ENCODE peak calls at places on chromosomes 7 and 10, in four cellular contexts. O is non-pigmented ciliary epithelial cell, Y is HEK293T, V is lower leg skin. B is an unnamed sample.

GRCh38 chr7:41685684-41686083 is 17.2 kb downstream of the INHBA start:
- DNase-seq in Y (no peak), V (no peak), O (peak), B (no peak)

GRCh38 chr10:80104066-80104926 is 25.8 kb downstream of the TMEM254 start:
- DNase-seq in Y (no peak), V (no peak), O (peak), B (no peak)

GRCh38 chr7:522071-522937 is 2.7 kb upstream of the PDGFA start:
- DNase-seq in Y (peak), O (no peak), V (no peak), B (peak)

GRCh38 chr10:122461367-122461728 is at the start of gene HTRA1:
- DNase-seq in V (no peak), Y (peak), O (no peak), B (peak)

GRCh38 chr7:34727464-34727995 is 69.5 kb downstream of the NPSR1 start:
- DNase-seq in Y (no peak), V (no peak), O (no peak), B (no peak)

GRCh38 chr10:70158113-70158512 is 11.6 kb upstream of the TYSND1 start:
- DNase-seq in O (no peak), Y (no peak), V (no peak), B (no peak)

GRCh38 chr10:96585726-96586418 is 940 bp downstream of the TM9SF3 start:
- DNase-seq in O (no peak), V (peak), Y (peak), B (no peak)

GRCh38 chr7:23247602-23248335 is 1.2 kb downstream of the GPNMB start:
- DNase-seq in V (no peak), Y (no peak), O (no peak), B (peak)

GRCh38 chr10:114709966-114710365 is 51.9 kb upstream of the ABLIM1 start:
- DNase-seq in V (no peak), O (no peak), Y (no peak), B (no peak)

GRCh38 chr7:4406288-4407058 is 275.6 kb upstream of the FOXK1 start:
- DNase-seq in V (no peak), O (no peak), Y (no peak), B (no peak)

GRCh38 chr7:1349351-1349761 is 109.9 kb downstream of the MICALL2 start:
- DNase-seq in Y (no peak), V (no peak), O (no peak), B (no peak)

GRCh38 chr7:121401896-121402295 is 5.8 kb upstream of the FAM3C start:
- DNase-seq in O (no peak), V (no peak), Y (no peak), B (no peak)

GRCh38 chr7:94423865-94424264 is 29.2 kb downstream of the COL1A2 start:
- DNase-seq in O (no peak), V (no peak), Y (no peak), B (no peak)